ENCODE peak calls at places on chromosomes 11 and 22, in ten cellular contexts. B, E, P, L, A, T, X, F, R and Q are unnamed samples.
A peak's percentile ranks its signal among the peaks of the same experiment; 100 is the strongest.

GRCh38 chr11:18071098-18071705 is 25.1 kb upstream of the TPH1 start:
- DNase-seq in B (no peak), E (no peak), P (no peak), L (peak; percentile 81), A (no peak), T (no peak), X (no peak), F (no peak), R (no peak), Q (no peak)

GRCh38 chr11:73270855-73271477 is 1.2 kb upstream of the P2RY6 start:
- DNase-seq in B (no peak), E (no peak), P (no peak), L (no peak), A (no peak), T (peak; percentile 26), X (no peak), F (no peak), R (no peak), Q (no peak)

GRCh38 chr11:121466063-121466794 is 13.5 kb upstream of the SORL1-AS1 start:
- DNase-seq in B (peak; percentile 88), E (peak; percentile 95), P (peak; percentile 56), L (peak; percentile 95), A (peak; percentile 88), T (peak; percentile 88), X (peak; percentile 79), F (peak; percentile 84), R (peak; percentile 92), Q (peak; percentile 38)

GRCh38 chr22:31509041-31509440 is 12.7 kb downstream of the SFI1 start:
- DNase-seq in B (no peak), E (no peak), P (no peak), L (peak; percentile 59), A (no peak), T (no peak), X (no peak), F (no peak), R (no peak), Q (no peak)

GRCh38 chr22:39383841-39384625 is 15.5 kb upstream of the TAB1 start:
- DNase-seq in B (no peak), E (no peak), P (no peak), L (peak; percentile 46), A (no peak), T (no peak), X (no peak), F (no peak), R (no peak), Q (no peak)

GRCh38 chr11:15805726-15806125 is 550.6 kb downstream of the SOX6 start:
- DNase-seq in B (no peak), E (no peak), P (no peak), L (no peak), A (no peak), T (no peak), X (no peak), F (no peak), R (no peak), Q (no peak)

GRCh38 chr11:86672007-86672621 is at the start of gene ME3:
- DNase-seq in B (peak; percentile 86), E (peak; percentile 15), P (peak; percentile 65), L (peak; percentile 44), A (peak; percentile 78), T (peak; percentile 80), X (peak; percentile 73), F (peak; percentile 87), R (no peak), Q (peak; percentile 19)

GRCh38 chr11:18696638-18697225 is 1.8 kb upstream of the TMEM86A start:
- DNase-seq in B (no peak), E (no peak), P (no peak), L (peak; percentile 57), A (no peak), T (no peak), X (no peak), F (no peak), R (peak; percentile 37), Q (no peak)

GRCh38 chr11:44899959-44900358 is 50.7 kb downstream of the TP53I11 start:
- DNase-seq in B (no peak), E (no peak), P (peak; percentile 34), L (peak; percentile 71), A (no peak), T (no peak), X (no peak), F (no peak), R (peak; percentile 76), Q (no peak)

GRCh38 chr11:88790179-88790578 is 275.6 kb downstream of the GRM5 start:
- DNase-seq in B (no peak), E (no peak), P (no peak), L (no peak), A (no peak), T (no peak), X (no peak), F (no peak), R (no peak), Q (no peak)

GRCh38 chr11:64883575-64883974 is 5.2 kb upstream of the EHD1 start:
- DNase-seq in B (peak; percentile 48), E (no peak), P (no peak), L (no peak), A (no peak), T (no peak), X (no peak), F (no peak), R (no peak), Q (no peak)

GRCh38 chr22:20571531-20572007 is 64.2 kb downstream of the MED15 start:
- DNase-seq in B (no peak), E (no peak), P (peak; percentile 70), L (no peak), A (no peak), T (no peak), X (peak; percentile 49), F (peak; percentile 83), R (no peak), Q (peak; percentile 64)

GRCh38 chr22:44801476-44801875 is 49.1 kb downstream of the ARHGAP8 start:
- DNase-seq in B (no peak), E (no peak), P (no peak), L (no peak), A (no peak), T (no peak), X (no peak), F (no peak), R (no peak), Q (no peak)

GRCh38 chr11:102295045-102295444 is 22.2 kb upstream of the BIRC3 start:
- DNase-seq in B (no peak), E (no peak), P (no peak), L (no peak), A (no peak), T (no peak), X (no peak), F (no peak), R (no peak), Q (no peak)

GRCh38 chr11:103069367-103069766 is 22.6 kb downstream of the DCUN1D5 start:
- DNase-seq in B (no peak), E (no peak), P (no peak), L (no peak), A (no peak), T (no peak), X (no peak), F (no peak), R (no peak), Q (no peak)

GRCh38 chr11:16030664-16031063 is 325.7 kb downstream of the SOX6 start:
- DNase-seq in B (no peak), E (no peak), P (no peak), L (peak; percentile 12), A (no peak), T (no peak), X (no peak), F (no peak), R (no peak), Q (no peak)

GRCh38 chr11:45091563-45092392 is 54.7 kb upstream of the PRDM11 start:
- DNase-seq in B (no peak), E (no peak), P (peak; percentile 72), L (no peak), A (no peak), T (no peak), X (peak; percentile 33), F (no peak), R (no peak), Q (no peak)

GRCh38 chr11:1389103-1389931 is 417 bp upstream of the BRSK2 start:
- DNase-seq in B (peak; percentile 98), E (peak; percentile 89), P (peak; percentile 99), L (peak; percentile 93), A (peak; percentile 98), T (peak; percentile 96), X (peak; percentile 97), F (peak; percentile 98), R (peak; percentile 94), Q (peak; percentile 97)
- TF ChIP-seq CTCF in B (peak; percentile 39), E (no peak), P (peak; percentile 20), L (peak; percentile 27), A (no peak), T (peak; percentile 57), X (no peak), F (no peak), R (no peak), Q (peak; percentile 19)

GRCh38 chr22:17491090-17491489 is 72.2 kb upstream of the SLC25A18 start:
- DNase-seq in B (no peak), E (no peak), P (no peak), L (no peak), A (no peak), T (no peak), X (no peak), F (no peak), R (no peak), Q (no peak)
- H3K27ac ChIP-seq in B (no peak overlapping the region), E (no peak overlapping the region), P (peak overlapping the region; percentile 66), L (no peak overlapping the region), A (no peak overlapping the region), T (no peak overlapping the region), X (no peak overlapping the region), F (no peak overlapping the region), R (no peak overlapping the region), Q (no peak overlapping the region)

DNA sequence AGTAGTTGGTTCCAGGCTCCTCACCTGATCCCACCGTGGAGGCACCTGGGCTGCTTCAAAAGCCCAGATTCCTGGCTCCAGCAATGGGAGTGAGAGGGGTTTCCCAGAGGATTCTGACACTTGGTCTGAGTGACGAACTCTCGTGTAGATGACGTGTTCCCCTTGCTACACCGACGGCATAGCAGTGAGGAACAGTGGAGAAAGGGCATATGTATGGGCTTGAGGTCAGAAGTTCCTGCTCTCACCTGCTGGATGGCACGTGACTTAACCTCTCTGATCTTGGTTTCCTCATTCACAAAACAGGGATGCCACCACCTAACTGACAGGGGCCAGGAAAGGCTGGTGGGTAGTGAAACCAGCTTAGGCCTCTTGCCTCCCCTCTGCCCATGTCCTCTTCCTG is 30.0 kb upstream of the ARFGAP3 start:
- DNase-seq in B (no peak), E (no peak), P (no peak), L (no peak), A (no peak), T (no peak), X (no peak), F (no peak), R (no peak), Q (no peak)
- H3K27me3 ChIP-seq in B (no peaks in the 10 kb centered on the region), E (no peaks in the 10 kb centered on the region), P (no peaks in the 10 kb centered on the region), L (no peaks in the 10 kb centered on the region), A (no peaks in the 10 kb centered on the region), T (no peaks in the 10 kb centered on the region), X (no peaks in the 10 kb centered on the region), F (no peaks in the 10 kb centered on the region), R (no peaks in the 10 kb centered on the region), Q (no peaks in the 10 kb centered on the region)

DNA sequence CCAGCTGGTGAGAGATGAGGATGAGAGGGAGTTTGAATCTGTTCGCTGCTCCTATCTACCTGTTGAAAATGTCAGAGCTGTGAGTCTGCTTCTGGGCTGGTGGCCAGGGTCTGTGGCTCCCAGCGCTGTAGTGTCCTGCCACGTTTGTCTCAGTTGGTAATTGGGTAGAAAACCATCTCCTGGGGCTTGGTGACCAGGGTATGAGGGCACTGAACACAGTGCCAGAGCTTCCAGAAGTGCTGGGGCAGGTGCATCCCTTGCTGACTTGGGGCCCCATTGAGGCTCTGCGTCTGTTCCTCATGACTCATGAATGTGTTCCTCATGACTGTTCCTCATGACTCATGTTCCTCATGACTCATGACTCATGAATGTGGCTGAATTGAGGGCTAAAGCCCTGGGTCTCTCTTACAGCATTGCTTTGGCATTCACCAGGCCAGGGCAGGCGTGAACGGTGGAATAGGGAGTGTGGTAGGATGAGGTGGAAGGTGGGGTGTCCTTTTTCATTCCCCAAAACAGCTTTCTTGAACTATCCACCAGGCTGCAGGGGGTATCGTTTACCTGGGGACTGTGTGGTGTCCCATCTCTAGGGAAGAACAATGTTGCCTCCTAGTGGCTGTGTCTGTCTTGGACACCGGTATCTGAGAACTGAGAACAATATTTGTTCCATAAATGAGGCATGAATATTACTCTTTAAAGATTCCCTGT is 139.5 kb downstream of the COMMD9 start:
- DNase-seq in B (no peak), E (peak; percentile 6), P (peak; percentile 42), L (peak; percentile 100), A (peak; percentile 48), T (peak; percentile 75), X (no peak), F (no peak), R (peak; percentile 99), Q (no peak)
- TF ChIP-seq CTCF in B (peak; percentile 41), E (no peak), P (peak; percentile 53), L (peak; percentile 66), A (no peak), T (peak; percentile 38), X (no peak), F (no peak), R (peak; percentile 78), Q (no peak)